ENCODE peak calls at places on chromosomes 4 and X, in eight cellular contexts. T, A, K, L, O, C, M and Q are unnamed samples.

GRCh38 chr4:162782778-162783507 is 383.7 kb downstream of the NAF1 start:
- DNase-seq in T (no peak), A (no peak), K (no peak), L (no peak), O (no peak), C (no peak), M (peak; percentile 22), Q (no peak)

GRCh38 chr4:931194-931959 is 739 bp downstream of the GAK start:
- DNase-seq in T (no peak), A (no peak), K (peak; percentile 34), L (peak; percentile 11), O (no peak), C (no peak), M (no peak), Q (no peak)

GRCh38 chr4:25320374-25321172 is 8.0 kb downstream of the ZCCHC4 start:
- DNase-seq in T (no peak), A (no peak), K (no peak), L (no peak), O (peak; percentile 44), C (no peak), M (peak; percentile 88), Q (peak; percentile 35)

GRCh38 chr4:113467581-113467980 is 294.0 kb downstream of the CAMK2D start:
- DNase-seq in T (no peak), A (no peak), K (no peak), L (no peak), O (peak; percentile 38), C (no peak), M (peak; percentile 62), Q (no peak)

GRCh38 chr4:74932832-74933561 is at the start of gene PARM1:
- DNase-seq in T (peak; percentile 97), A (peak; percentile 94), K (peak; percentile 93), L (no peak), O (peak; percentile 2), C (peak; percentile 88), M (peak; percentile 76), Q (peak; percentile 4)

GRCh38 chrX:86263526-86263925 is 115.3 kb downstream of the DACH2 start:
- DNase-seq in T (peak; percentile 79), A (no peak), K (no peak), L (no peak), O (no peak), C (no peak), M (no peak), Q (no peak)

GRCh38 chr4:139559692-139560091 is 3.7 kb upstream of the SETD7 start:
- DNase-seq in T (peak; percentile 66), A (no peak), K (no peak), L (no peak), O (no peak), C (no peak), M (no peak), Q (no peak)

GRCh38 chr4:1777822-1778641 is 15.1 kb upstream of the FGFR3 start:
- DNase-seq in T (peak; percentile 95), A (peak; percentile 81), K (no peak), L (no peak), O (peak; percentile 25), C (no peak), M (peak; percentile 5), Q (peak; percentile 75)

GRCh38 chr4:105147226-105148151 is 813 bp downstream of the TET2 start:
- DNase-seq in T (peak; percentile 82), A (peak; percentile 52), K (peak; percentile 60), L (no peak), O (no peak), C (no peak), M (peak; percentile 69), Q (no peak)

GRCh38 chrX:39975094-39975865 is 122.5 kb downstream of the BCOR start:
- DNase-seq in T (no peak), A (no peak), K (no peak), L (no peak), O (no peak), C (no peak), M (no peak), Q (no peak)

GRCh38 chr4:147578057-147578476 is 39.1 kb upstream of the TMEM184C start:
- DNase-seq in T (no peak), A (no peak), K (peak; percentile 53), L (no peak), O (peak; percentile 66), C (no peak), M (peak; percentile 94), Q (peak; percentile 17)

GRCh38 chrX:13428055-13428786 is 108.4 kb upstream of the ATXN3L start:
- DNase-seq in T (peak; percentile 61), A (no peak), K (no peak), L (no peak), O (no peak), C (no peak), M (peak; percentile 70), Q (peak; percentile 56)

GRCh38 chrX:1397001-1397400 is 5.1 kb upstream of the SLC25A6 start:
- DNase-seq in T (no peak), A (no peak), K (no peak), L (no peak), O (no peak), C (peak; percentile 31), M (no peak), Q (no peak)

GRCh38 chr4:77044458-77045124 is 31.2 kb downstream of the CCNI start:
- DNase-seq in T (no peak), A (no peak), K (peak; percentile 41), L (peak; percentile 62), O (no peak), C (no peak), M (peak; percentile 83), Q (no peak)

GRCh38 chr4:77047037-77047436 is 28.8 kb downstream of the CCNI start:
- DNase-seq in T (no peak), A (no peak), K (peak; percentile 19), L (peak; percentile 40), O (no peak), C (no peak), M (peak; percentile 48), Q (no peak)

GRCh38 chr4:77040856-77041576 is 34.8 kb downstream of the CCNI start:
- DNase-seq in T (no peak), A (no peak), K (no peak), L (peak; percentile 8), O (no peak), C (no peak), M (no peak), Q (no peak)

GRCh38 chr4:77043507-77044131 is 32.2 kb downstream of the CCNI start:
- DNase-seq in T (no peak), A (no peak), K (no peak), L (no peak), O (peak; percentile 63), C (no peak), M (no peak), Q (no peak)

DNA sequence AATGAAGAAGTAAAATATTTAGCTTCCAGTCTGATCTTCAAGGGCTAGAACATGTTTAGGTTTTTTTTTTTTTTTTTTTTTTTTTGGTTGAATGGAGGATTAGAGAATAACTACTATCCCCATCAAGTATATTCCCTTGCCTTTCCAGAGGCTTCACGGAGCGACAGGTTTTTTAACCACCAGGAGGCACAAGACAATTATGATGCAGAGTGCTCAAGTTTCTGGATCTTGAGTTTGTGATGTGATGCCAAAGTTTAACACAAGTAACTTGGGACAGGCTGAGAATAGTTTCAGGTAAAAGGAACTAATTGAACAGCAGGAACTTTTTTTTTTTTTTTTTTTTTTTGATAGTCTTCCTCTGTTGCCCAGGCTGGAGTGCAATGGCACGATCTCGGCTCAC is 30.3 kb downstream of the CCNI start:
- DNase-seq in T (peak; percentile 64), A (no peak), K (no peak), L (no peak), O (no peak), C (no peak), M (peak; percentile 45), Q (no peak)
- TF ChIP-seq CTCF in T (peak; percentile 71), A (peak; percentile 22), K (peak; percentile 1), L (no peak), O (peak; percentile 35), C (no peak), M (peak; percentile 36), Q (peak; percentile 1)

GRCh38 chrX:16836371-16836770 is 33.8 kb downstream of the RBBP7 start:
- DNase-seq in T (peak; percentile 88), A (peak; percentile 56), K (peak; percentile 56), L (peak; percentile 13), O (no peak), C (no peak), M (no peak), Q (no peak)
- TF ChIP-seq CTCF in T (peak; percentile 94), A (peak; percentile 66), K (peak; percentile 45), L (peak; percentile 47), O (peak; percentile 21), C (no peak), M (peak; percentile 56), Q (peak; percentile 33)

DNA sequence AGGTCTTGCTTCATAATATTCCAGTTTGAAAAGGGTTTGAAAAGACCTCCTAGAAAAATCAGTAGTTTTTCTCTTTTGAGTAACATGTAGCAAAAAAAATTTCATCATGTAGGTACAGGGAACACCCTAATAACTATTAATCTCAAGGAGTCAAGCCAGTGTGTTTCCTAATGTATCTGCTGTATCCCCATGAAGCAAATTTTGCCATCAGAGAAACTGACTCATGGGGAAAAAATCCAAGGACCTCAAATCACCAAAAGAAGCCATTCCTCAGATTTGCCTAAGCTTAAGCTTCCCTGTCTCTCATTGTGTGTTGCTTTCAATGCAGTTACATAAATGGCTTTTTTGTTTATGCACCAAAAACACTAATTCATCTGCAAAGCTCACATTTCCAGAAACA is 29.7 kb downstream of the F9 start:
- DNase-seq in T (no peak), A (no peak), K (no peak), L (no peak), O (no peak), C (no peak), M (peak; percentile 18), Q (no peak)
- TF ChIP-seq CTCF in T (no peak), A (no peak), K (no peak), L (no peak), O (no peak), C (no peak), M (no peak), Q (no peak)

DNA sequence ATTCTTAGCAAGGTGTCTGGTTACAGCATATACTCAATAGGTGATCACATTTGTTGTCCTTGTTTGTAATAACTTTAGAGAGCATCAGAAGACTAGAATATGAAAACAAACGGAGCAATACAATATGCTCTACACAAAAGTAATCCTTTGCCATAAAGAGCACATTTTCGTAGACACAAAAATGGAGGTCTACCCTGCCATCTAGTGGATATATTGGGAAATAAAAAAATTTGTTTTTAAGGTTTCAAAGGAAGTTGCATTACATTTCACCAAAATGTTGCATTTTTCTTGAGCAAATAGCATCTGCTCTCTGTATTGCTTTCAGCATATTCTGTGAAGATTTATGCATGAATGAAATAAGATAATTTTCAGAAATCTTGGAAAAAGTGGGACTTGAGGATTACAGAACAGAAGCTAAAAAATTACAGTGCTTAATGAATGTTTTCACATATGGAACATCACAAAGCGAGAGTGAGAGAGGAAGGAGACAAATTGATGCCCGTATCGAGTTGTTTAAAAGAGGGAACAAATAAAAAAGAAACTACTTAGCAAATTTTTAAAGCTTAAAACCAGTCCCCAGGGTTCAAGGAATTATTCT is 390.2 kb downstream of the ANKRD50 start:
- DNase-seq in T (no peak), A (no peak), K (peak; percentile 23), L (peak; percentile 45), O (no peak), C (no peak), M (peak; percentile 66), Q (no peak)
- TF ChIP-seq CTCF in T (peak; percentile 78), A (peak; percentile 65), K (peak; percentile 36), L (peak; percentile 86), O (peak; percentile 51), C (peak; percentile 13), M (peak; percentile 37), Q (peak; percentile 34)

DNA sequence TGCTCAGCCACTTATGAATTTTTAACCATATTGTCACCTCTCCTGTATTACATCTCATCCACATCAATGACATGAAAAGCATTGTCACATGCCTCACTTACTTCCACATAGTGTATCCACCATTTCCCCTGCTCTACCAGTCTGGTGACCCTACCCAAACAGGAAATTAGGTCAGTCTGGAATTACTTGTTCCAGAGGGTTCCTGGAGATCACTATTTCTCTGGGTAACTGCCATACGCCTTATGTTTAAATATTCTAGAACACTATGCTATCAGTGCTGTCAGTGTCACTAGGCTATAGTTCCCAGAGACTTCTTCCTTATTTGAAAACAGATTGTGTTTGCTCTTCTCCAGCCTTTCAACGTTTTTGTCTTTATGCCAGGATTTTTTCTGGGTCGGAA is 14.9 kb downstream of the SRPX2 start:
- DNase-seq in T (no peak), A (no peak), K (no peak), L (no peak), O (no peak), C (no peak), M (no peak), Q (no peak)
- TF ChIP-seq CTCF in T (no peak), A (no peak), K (no peak), L (no peak), O (no peak), C (no peak), M (no peak), Q (no peak)